ENCODE peak calls at places on chromosomes 7 and 10, in five cellular contexts. G is left ventricle myocardium inferior, J is NT2/D1, S is OCI-LY7, Y is right atrium auricular region. W is an unnamed sample. For H3K4me1, the result is how much of the 10 kb centered on the place peaks cover.

GRCh38 chr10:89355373-89355772 is 22.5 kb upstream of the IFIT1B start:
- DNase-seq in Y (no peak), G (no peak), S (no peak), J (no peak), W (no peak)

GRCh38 chr7:123747089-123747488 is 1.7 kb downstream of the WASL start:
- DNase-seq in J (no peak), S (peak), Y (no peak), G (no peak), W (no peak)

GRCh38 chr7:25360471-25360870 is 132.2 kb upstream of the NPVF start:
- DNase-seq in J (no peak), G (no peak), S (no peak), Y (no peak), W (no peak)

GRCh38 chr7:122198581-122198980 is 54.5 kb upstream of the AASS start:
- DNase-seq in S (no peak), G (no peak), Y (no peak), J (peak), W (no peak)

GRCh38 chr10:31887850-31888249 is 40.8 kb downstream of the ARHGAP12 start:
- DNase-seq in Y (no peak), G (no peak), J (no peak), S (no peak), W (no peak)

GRCh38 chr7:43850348-43851116 is 18.8 kb downstream of the MRPS24 start:
- DNase-seq in S (no peak), J (no peak), G (no peak), Y (no peak), W (no peak)

GRCh38 chr7:927031-927671 is 27.3 kb downstream of the ADAP1 start:
- DNase-seq in Y (no peak), G (peak), S (no peak), J (no peak), W (no peak)

GRCh38 chr7:1555813-1556540 is at the start of gene TMEM184A:
- DNase-seq in S (peak), Y (no peak), J (peak), G (no peak), W (no peak)

GRCh38 chr10:89147256-89147655 is 59.9 kb downstream of the CH25H start:
- DNase-seq in G (no peak), S (no peak), J (no peak), Y (no peak), W (no peak)

GRCh38 chr7:5441840-5442513 is 18.3 kb upstream of the TNRC18 start:
- DNase-seq in Y (no peak), S (no peak), J (no peak), G (no peak), W (no peak)

GRCh38 chr7:148395990-148396716 is 194.4 kb upstream of the C7orf33 start:
- DNase-seq in S (no peak), G (no peak), J (no peak), Y (no peak), W (no peak)

GRCh38 chr10:3786295-3786981 is 1.4 kb upstream of the KLF6 start:
- DNase-seq in J (no peak), S (peak), G (no peak), Y (no peak), W (peak)

GRCh38 chr7:80361948-80362347 is 149.9 kb downstream of the GNAT3 start:
- DNase-seq in J (no peak), Y (no peak), S (no peak), G (no peak), W (no peak)

GRCh38 chr10:107163904-107164861 is at the start of gene SORCS1:
- DNase-seq in G (peak), Y (no peak), S (no peak), J (no peak), W (no peak)

GRCh38 chr10:86663046-86663345 is 5.3 kb upstream of the LDB3 start:
- DNase-seq in G (peak), J (no peak), Y (no peak), S (no peak), W (no peak)

GRCh38 chr7:99748846-99749579 is 14.0 kb upstream of the CYP3A7 start:
- DNase-seq in G (no peak), J (no peak), S (no peak), Y (no peak), W (no peak)

GRCh38 chr7:106563466-106564150 is 97.3 kb downstream of the CCDC71L start:
- DNase-seq in S (no peak), Y (no peak), J (no peak), G (no peak), W (no peak)

GRCh38 chr10:95756061-95756751 is at the start of gene ENTPD1:
- DNase-seq in Y (no peak), G (no peak), J (peak), S (peak), W (no peak)

GRCh38 chr10:103757531-103758293 is 97.7 kb downstream of the SH3PXD2A start:
- DNase-seq in J (no peak), S (no peak), G (peak), Y (no peak), W (no peak)

GRCh38 chr7:14821757-14822480 is 80.6 kb downstream of the DGKB start:
- DNase-seq in G (no peak), Y (no peak), J (no peak), S (no peak), W (no peak)

GRCh38 chr10:31320598-31321211 is 1.7 kb downstream of the ZEB1 start:
- DNase-seq in G (peak), S (peak), Y (peak), J (no peak), W (no peak)

GRCh38 chr7:24637021-24637420 is 63.8 kb downstream of the PALS2 start:
- DNase-seq in S (no peak), Y (no peak), G (no peak), J (no peak), W (no peak)

GRCh38 chr10:36489928-36490279 is 635.5 kb upstream of the ANKRD30A start:
- DNase-seq in Y (no peak), G (no peak), J (no peak), S (no peak), W (no peak)

GRCh38 chr7:155455776-155456516 is 2.0 kb upstream of the EN2 start:
- DNase-seq in S (no peak), G (no peak), Y (no peak), J (no peak), W (no peak)

GRCh38 chr7:159031135-159031701 is 113.4 kb downstream of the VIPR2 start:
- DNase-seq in G (peak), J (no peak), S (no peak), Y (peak), W (no peak)

GRCh38 chr7:66847879-66848810 is 72.9 kb upstream of the TMEM248 start:
- DNase-seq in J (no peak), S (no peak), G (no peak), Y (no peak), W (no peak)

GRCh38 chr10:103605359-103606156 is 112.1 kb downstream of the NEURL1 start:
- DNase-seq in J (peak), S (peak), Y (peak), G (no peak), W (peak)

GRCh38 chr10:70130878-70131559 is 1.6 kb downstream of the AIFM2 start:
- DNase-seq in Y (peak), S (no peak), G (no peak), J (no peak), W (no peak)

GRCh38 chr7:150631084-150631824 is 931 bp downstream of the GIMAP6 start:
- DNase-seq in J (no peak), Y (no peak), S (no peak), G (peak), W (no peak)

GRCh38 chr10:99720387-99720786 is 11.5 kb downstream of the COX15 start:
- DNase-seq in S (no peak), G (no peak), J (no peak), Y (no peak), W (no peak)

DNA sequence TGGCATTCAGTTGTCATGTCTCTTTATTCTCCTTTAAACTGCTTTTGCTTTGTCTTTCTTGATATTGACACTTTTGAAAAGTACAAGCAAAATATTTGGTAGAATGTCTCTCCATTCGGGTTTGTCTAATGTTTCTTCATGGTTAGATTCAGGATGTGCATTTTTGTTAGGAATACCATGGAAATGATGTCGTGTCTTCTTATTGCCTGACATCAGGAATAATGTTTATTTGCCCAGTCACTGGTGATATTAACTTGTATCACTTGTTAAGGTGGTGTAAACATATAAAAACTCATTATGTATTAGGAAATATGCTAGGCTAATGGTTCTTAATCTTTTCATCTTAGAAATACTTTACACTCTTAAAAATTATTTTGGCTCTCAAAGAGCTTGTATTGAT is 43.4 kb downstream of the CDK1 start:
- DNase-seq in S (no peak), G (no peak), Y (no peak), J (no peak), W (no peak)
- H3K4me1 ChIP-seq in S (under half), G (under half), Y (under half), J (under half), W (under half)

DNA sequence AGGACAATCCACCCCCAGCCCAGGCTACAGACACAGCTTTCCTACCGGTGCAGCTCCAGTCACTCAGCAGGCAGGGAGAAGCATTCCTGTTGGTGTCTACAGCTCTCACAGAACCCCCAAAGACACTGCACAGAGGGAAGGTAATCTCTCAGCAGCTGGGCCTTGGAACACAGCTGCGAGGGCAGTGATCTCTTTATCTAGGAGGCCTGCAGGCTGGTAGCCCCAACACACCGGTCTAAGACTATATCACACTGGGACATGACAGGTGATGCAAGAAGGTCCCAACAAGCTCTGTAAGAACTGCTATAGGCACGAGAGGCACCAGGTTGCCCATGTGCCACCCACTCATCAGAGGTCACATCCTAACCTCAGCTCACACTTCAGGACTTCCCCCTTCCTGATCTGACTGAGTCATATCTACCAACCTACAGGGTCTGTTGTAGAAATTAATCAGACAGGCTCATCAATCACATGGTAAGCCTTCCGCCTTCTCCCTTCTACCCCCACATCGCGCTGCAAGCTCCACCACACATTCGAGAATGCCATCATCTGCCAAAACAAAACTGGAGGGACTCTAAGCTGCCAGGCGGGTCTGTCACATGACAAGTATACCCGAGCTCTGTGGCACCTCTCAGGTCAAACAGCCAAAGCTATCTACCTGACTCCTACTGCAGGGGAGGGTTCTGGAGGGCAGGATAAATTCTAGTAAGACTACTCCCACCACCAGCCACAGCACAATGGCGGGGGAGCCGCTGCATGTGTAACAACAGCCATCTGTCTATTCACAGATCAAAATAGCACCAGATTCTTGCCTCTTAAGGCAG is 26.1 kb downstream of the FAM53B start:
- DNase-seq in J (no peak), Y (no peak), G (no peak), S (no peak), W (no peak)
- H3K4me1 ChIP-seq in J (under half), Y (under half), G (half or more), S (half or more), W (under half)

GRCh38 chr10:114393482-114393881 is 10.8 kb downstream of the AFAP1L2 start:
- DNase-seq in Y (no peak), J (no peak), S (no peak), G (no peak), W (no peak)

GRCh38 chr10:114391599-114391998 is 12.7 kb downstream of the AFAP1L2 start:
- DNase-seq in G (no peak), J (no peak), Y (no peak), S (no peak), W (no peak)

GRCh38 chr10:114393886-114394285 is 10.4 kb downstream of the AFAP1L2 start:
- DNase-seq in Y (no peak), S (no peak), G (no peak), J (no peak), W (no peak)

GRCh38 chr10:114394531-114394930 is 9.8 kb downstream of the AFAP1L2 start:
- DNase-seq in S (no peak), G (no peak), Y (no peak), J (no peak), W (no peak)

GRCh38 chr10:114392112-114392835 is 12.0 kb downstream of the AFAP1L2 start:
- DNase-seq in G (no peak), S (no peak), Y (no peak), J (no peak), W (no peak)
- H3K4me1 ChIP-seq in G (under half), S (under half), Y (under half), J (under half), W (half or more)

GRCh38 chr7:27873006-27873295 is 133.0 kb downstream of the TAX1BP1 start:
- DNase-seq in Y (no peak), J (no peak), G (no peak), S (no peak), W (no peak)
- H3K4me1 ChIP-seq in Y (under half), J (under half), G (under half), S (under half), W (under half)

DNA sequence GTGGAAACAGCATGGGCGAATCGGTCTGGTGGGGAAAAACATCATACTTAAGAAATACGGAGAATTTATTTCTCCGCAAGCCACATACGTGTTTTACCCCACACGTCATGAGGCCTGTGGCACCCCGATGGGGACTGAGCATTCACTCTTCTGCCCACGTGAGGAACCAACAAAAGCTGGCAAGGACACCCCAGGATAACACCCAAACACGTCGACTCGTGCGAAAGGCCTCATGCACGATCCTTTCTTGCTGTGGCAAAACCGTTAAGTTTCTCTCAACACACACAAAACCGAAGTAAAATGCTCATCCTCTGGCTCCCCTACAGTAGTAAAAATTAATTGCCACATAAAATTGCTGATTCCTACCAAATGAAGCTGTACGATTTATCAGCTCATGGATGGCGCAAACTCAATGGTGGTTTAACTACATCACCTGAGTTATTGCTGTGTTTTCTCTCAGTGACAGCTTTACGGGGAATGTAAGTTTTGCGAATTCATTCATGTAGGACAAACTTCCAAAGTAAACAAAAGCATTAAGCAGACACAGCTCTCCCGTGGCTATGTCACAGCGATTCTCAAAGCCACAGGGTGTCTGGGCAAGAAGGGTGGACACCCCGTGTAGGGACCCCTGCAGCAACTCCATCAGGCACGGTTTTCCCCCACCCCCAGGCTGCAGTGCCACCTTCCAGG is 97.0 kb downstream of the CTBP2 start:
- DNase-seq in G (peak), J (no peak), Y (no peak), S (no peak), W (no peak)
- H3K4me1 ChIP-seq in G (half or more), J (under half), Y (under half), S (half or more), W (under half)